ENCODE peak calls at places on chromosomes 7 and 10, in six cellular contexts. One of them, this sample, is unnamed.

GRCh38 chr10:3215336-3215860 is 42.8 kb upstream of the PITRM1 start:
- DNase-seq in transverse colon: no peak
- DNase-seq in K562: no peak
- DNase-seq in ovary: no peak
- DNase-seq in esophagus squamous epithelium: no peak
- DNase-seq in heart left ventricle: no peak
- DNase-seq in this sample: no peak

GRCh38 chr10:129628823-129629222 is 161.8 kb downstream of the MGMT start:
- DNase-seq in transverse colon: no peak
- DNase-seq in K562: no peak
- DNase-seq in ovary: no peak
- DNase-seq in esophagus squamous epithelium: no peak
- DNase-seq in heart left ventricle: no peak
- DNase-seq in this sample: no peak

GRCh38 chr7:65974876-65975275 is 7.1 kb downstream of the GUSB start:
- DNase-seq in transverse colon: no peak
- DNase-seq in K562: no peak
- DNase-seq in ovary: no peak
- DNase-seq in esophagus squamous epithelium: no peak
- DNase-seq in heart left ventricle: no peak
- DNase-seq in this sample: no peak

GRCh38 chr7:77425151-77426051 is 9.3 kb upstream of the GSAP start:
- DNase-seq in transverse colon: no peak
- DNase-seq in K562: no peak
- DNase-seq in ovary: no peak
- DNase-seq in esophagus squamous epithelium: no peak
- DNase-seq in heart left ventricle: no peak
- DNase-seq in this sample: no peak

GRCh38 chr10:598415-599170 is 90.9 kb downstream of the DIP2C start:
- DNase-seq in transverse colon: no peak
- DNase-seq in K562: no peak
- DNase-seq in ovary: no peak
- DNase-seq in esophagus squamous epithelium: no peak
- DNase-seq in heart left ventricle: no peak
- DNase-seq in this sample: no peak

GRCh38 chr10:29285624-29286051 is 3.2 kb upstream of the LYZL1 start:
- DNase-seq in transverse colon: no peak
- DNase-seq in K562: no peak
- DNase-seq in ovary: no peak
- DNase-seq in esophagus squamous epithelium: no peak
- DNase-seq in heart left ventricle: no peak
- DNase-seq in this sample: no peak

GRCh38 chr7:151372612-151373265 is 31.1 kb downstream of the NUB1 start:
- DNase-seq in transverse colon: peak; percentile 2
- DNase-seq in K562: no peak
- DNase-seq in ovary: peak; percentile 15
- DNase-seq in esophagus squamous epithelium: no peak
- DNase-seq in heart left ventricle: no peak
- DNase-seq in this sample: no peak

GRCh38 chr10:72090326-72090725 is 2.0 kb upstream of the SPOCK2 start:
- DNase-seq in transverse colon: no peak
- DNase-seq in K562: no peak
- DNase-seq in ovary: no peak
- DNase-seq in esophagus squamous epithelium: no peak
- DNase-seq in heart left ventricle: no peak
- DNase-seq in this sample: no peak

GRCh38 chr7:106462365-106462859 is 177.6 kb upstream of the NAMPT start:
- DNase-seq in transverse colon: no peak
- DNase-seq in K562: peak; percentile 59
- DNase-seq in ovary: no peak
- DNase-seq in esophagus squamous epithelium: no peak
- DNase-seq in heart left ventricle: no peak
- DNase-seq in this sample: no peak

GRCh38 chr7:54985405-54986360 is 33.1 kb upstream of the EGFR start:
- DNase-seq in transverse colon: no peak
- DNase-seq in K562: no peak
- DNase-seq in ovary: no peak
- DNase-seq in esophagus squamous epithelium: no peak
- DNase-seq in heart left ventricle: no peak
- DNase-seq in this sample: no peak

GRCh38 chr10:121088524-121088923 is 237.4 kb downstream of the WDR11 start:
- DNase-seq in transverse colon: peak; percentile 37
- DNase-seq in K562: no peak
- DNase-seq in ovary: peak; percentile 54
- DNase-seq in esophagus squamous epithelium: no peak
- DNase-seq in heart left ventricle: no peak
- DNase-seq in this sample: no peak

GRCh38 chr10:94850766-94851165 is 87.7 kb upstream of the CYP2C9 start:
- DNase-seq in transverse colon: no peak
- DNase-seq in K562: no peak
- DNase-seq in ovary: no peak
- DNase-seq in esophagus squamous epithelium: no peak
- DNase-seq in heart left ventricle: no peak
- DNase-seq in this sample: no peak

GRCh38 chr10:34723746-34724145 is 91.3 kb downstream of the PARD3 start:
- DNase-seq in transverse colon: peak; percentile 47
- DNase-seq in K562: no peak
- DNase-seq in ovary: no peak
- DNase-seq in esophagus squamous epithelium: no peak
- DNase-seq in heart left ventricle: peak; percentile 37
- DNase-seq in this sample: no peak

GRCh38 chr7:44348300-44348699 is 22.9 kb upstream of the CAMK2B start:
- DNase-seq in transverse colon: no peak
- DNase-seq in K562: peak; percentile 45
- DNase-seq in ovary: no peak
- DNase-seq in esophagus squamous epithelium: no peak
- DNase-seq in heart left ventricle: no peak
- DNase-seq in this sample: no peak

GRCh38 chr7:74575083-74575803 is 82.3 kb upstream of the GTF2I start:
- DNase-seq in transverse colon: peak; percentile 51
- DNase-seq in K562: peak; percentile 53
- DNase-seq in ovary: no peak
- DNase-seq in esophagus squamous epithelium: no peak
- DNase-seq in heart left ventricle: no peak
- DNase-seq in this sample: no peak

GRCh38 chr7:28002638-28003037 is 178.0 kb downstream of the JAZF1 start:
- DNase-seq in transverse colon: no peak
- DNase-seq in K562: peak; percentile 14
- DNase-seq in ovary: no peak
- DNase-seq in esophagus squamous epithelium: no peak
- DNase-seq in heart left ventricle: no peak
- DNase-seq in this sample: no peak

GRCh38 chr7:44073664-44074348 is 8.4 kb upstream of the PGAM2 start:
- DNase-seq in transverse colon: peak; percentile 91
- DNase-seq in K562: no peak
- DNase-seq in ovary: peak; percentile 54
- DNase-seq in esophagus squamous epithelium: peak; percentile 55
- DNase-seq in heart left ventricle: peak; percentile 91
- DNase-seq in this sample: no peak

GRCh38 chr7:155992538-155992937 is 180.3 kb upstream of the SHH start:
- DNase-seq in transverse colon: no peak
- DNase-seq in K562: no peak
- DNase-seq in ovary: no peak
- DNase-seq in esophagus squamous epithelium: no peak
- DNase-seq in heart left ventricle: no peak
- DNase-seq in this sample: no peak

GRCh38 chr10:120477006-120477722 is 20.1 kb downstream of the PLPP4 start:
- DNase-seq in transverse colon: no peak
- DNase-seq in K562: no peak
- DNase-seq in ovary: no peak
- DNase-seq in esophagus squamous epithelium: no peak
- DNase-seq in heart left ventricle: no peak
- DNase-seq in this sample: no peak

GRCh38 chr10:15476337-15476736 is 105.2 kb upstream of the FAM171A1 start:
- DNase-seq in transverse colon: peak; percentile 26
- DNase-seq in K562: no peak
- DNase-seq in ovary: no peak
- DNase-seq in esophagus squamous epithelium: no peak
- DNase-seq in heart left ventricle: no peak
- DNase-seq in this sample: no peak

GRCh38 chr10:7423521-7423920 is 12.7 kb upstream of the SFMBT2 start:
- DNase-seq in transverse colon: no peak
- DNase-seq in K562: no peak
- DNase-seq in ovary: no peak
- DNase-seq in esophagus squamous epithelium: no peak
- DNase-seq in heart left ventricle: no peak
- DNase-seq in this sample: no peak

GRCh38 chr7:104267701-104268368 is 60.0 kb upstream of the ORC5 start:
- DNase-seq in transverse colon: no peak
- DNase-seq in K562: no peak
- DNase-seq in ovary: no peak
- DNase-seq in esophagus squamous epithelium: no peak
- DNase-seq in heart left ventricle: no peak
- DNase-seq in this sample: no peak

GRCh38 chr7:128959296-128959695 is 21.6 kb downstream of the IRF5 start:
- DNase-seq in transverse colon: no peak
- DNase-seq in K562: no peak
- DNase-seq in ovary: no peak
- DNase-seq in esophagus squamous epithelium: no peak
- DNase-seq in heart left ventricle: no peak
- DNase-seq in this sample: no peak

DNA sequence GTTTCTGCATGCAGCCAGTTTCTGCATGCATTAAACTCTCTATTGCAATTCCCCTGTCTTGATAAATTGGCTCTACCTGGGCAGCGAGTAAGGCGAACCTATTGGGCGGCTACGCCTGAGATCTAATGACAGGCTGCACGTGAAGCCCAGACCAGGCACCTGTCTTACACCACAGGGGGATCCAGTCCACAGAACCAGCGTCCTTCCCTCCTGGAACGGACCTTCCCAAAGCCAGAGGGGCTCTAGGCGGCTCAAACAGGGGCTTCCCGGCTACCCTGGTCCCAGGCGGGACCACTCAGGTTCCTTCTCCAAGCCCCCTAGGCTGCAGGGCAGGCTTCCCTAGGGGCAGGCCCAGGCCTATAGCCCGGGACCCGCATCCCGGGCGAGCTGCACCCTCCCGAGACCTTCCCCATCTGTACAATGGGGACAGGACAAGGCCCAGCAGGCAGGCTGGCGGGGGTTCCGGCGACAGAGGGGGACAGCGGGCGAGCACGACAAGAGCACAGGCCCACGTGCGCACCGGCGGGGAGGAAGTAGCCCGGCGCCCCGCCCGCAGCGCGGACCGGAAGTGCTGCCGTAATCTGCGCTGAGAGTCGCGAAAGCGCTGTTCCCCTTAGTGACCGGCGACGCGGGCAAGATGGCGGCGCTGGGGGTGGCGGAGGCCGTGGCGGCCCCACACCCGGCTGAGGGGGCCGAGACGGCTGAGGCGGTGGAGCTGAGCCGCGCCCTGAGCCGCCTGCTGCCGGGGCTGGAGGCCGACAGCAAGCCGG is at the start of gene DNAAF5:
- DNase-seq in transverse colon: peak; percentile 89
- DNase-seq in K562: peak; percentile 91
- DNase-seq in ovary: peak; percentile 89
- DNase-seq in esophagus squamous epithelium: peak; percentile 31
- DNase-seq in heart left ventricle: peak; percentile 91
- DNase-seq in this sample: peak; percentile 88
- TF ChIP-seq POLR2A in transverse colon: no peak
- TF ChIP-seq POLR2A in K562: peak; percentile 79
- TF ChIP-seq POLR2A in ovary: no peak
- TF ChIP-seq POLR2A in esophagus squamous epithelium: no peak
- TF ChIP-seq POLR2A in heart left ventricle: peak; percentile 52
- TF ChIP-seq POLR2A in this sample: no peak

GRCh38 chr7:101217388-101218235 is at the start of the genes PLOD3 and ZNHIT1:
- DNase-seq in transverse colon: peak; percentile 98
- DNase-seq in K562: peak; percentile 99
- DNase-seq in ovary: peak; percentile 98
- DNase-seq in esophagus squamous epithelium: peak; percentile 88
- DNase-seq in heart left ventricle: peak; percentile 99
- DNase-seq in this sample: peak; percentile 98
- TF ChIP-seq POLR2A in transverse colon: peak; percentile 64
- TF ChIP-seq POLR2A in K562: peak; percentile 77
- TF ChIP-seq POLR2A in ovary: no peak
- TF ChIP-seq POLR2A in esophagus squamous epithelium: peak; percentile 12
- TF ChIP-seq POLR2A in heart left ventricle: peak; percentile 37
- TF ChIP-seq POLR2A in this sample: peak; percentile 3

GRCh38 chr7:100888988-100889760 is at the start of gene UFSP1:
- DNase-seq in transverse colon: no peak
- DNase-seq in K562: peak; percentile 51
- DNase-seq in ovary: no peak
- DNase-seq in esophagus squamous epithelium: no peak
- DNase-seq in heart left ventricle: no peak
- DNase-seq in this sample: no peak
- TF ChIP-seq POLR2A in transverse colon: no peak
- TF ChIP-seq POLR2A in K562: peak; percentile 84
- TF ChIP-seq POLR2A in ovary: no peak
- TF ChIP-seq POLR2A in esophagus squamous epithelium: no peak
- TF ChIP-seq POLR2A in heart left ventricle: no peak
- TF ChIP-seq POLR2A in this sample: no peak

DNA sequence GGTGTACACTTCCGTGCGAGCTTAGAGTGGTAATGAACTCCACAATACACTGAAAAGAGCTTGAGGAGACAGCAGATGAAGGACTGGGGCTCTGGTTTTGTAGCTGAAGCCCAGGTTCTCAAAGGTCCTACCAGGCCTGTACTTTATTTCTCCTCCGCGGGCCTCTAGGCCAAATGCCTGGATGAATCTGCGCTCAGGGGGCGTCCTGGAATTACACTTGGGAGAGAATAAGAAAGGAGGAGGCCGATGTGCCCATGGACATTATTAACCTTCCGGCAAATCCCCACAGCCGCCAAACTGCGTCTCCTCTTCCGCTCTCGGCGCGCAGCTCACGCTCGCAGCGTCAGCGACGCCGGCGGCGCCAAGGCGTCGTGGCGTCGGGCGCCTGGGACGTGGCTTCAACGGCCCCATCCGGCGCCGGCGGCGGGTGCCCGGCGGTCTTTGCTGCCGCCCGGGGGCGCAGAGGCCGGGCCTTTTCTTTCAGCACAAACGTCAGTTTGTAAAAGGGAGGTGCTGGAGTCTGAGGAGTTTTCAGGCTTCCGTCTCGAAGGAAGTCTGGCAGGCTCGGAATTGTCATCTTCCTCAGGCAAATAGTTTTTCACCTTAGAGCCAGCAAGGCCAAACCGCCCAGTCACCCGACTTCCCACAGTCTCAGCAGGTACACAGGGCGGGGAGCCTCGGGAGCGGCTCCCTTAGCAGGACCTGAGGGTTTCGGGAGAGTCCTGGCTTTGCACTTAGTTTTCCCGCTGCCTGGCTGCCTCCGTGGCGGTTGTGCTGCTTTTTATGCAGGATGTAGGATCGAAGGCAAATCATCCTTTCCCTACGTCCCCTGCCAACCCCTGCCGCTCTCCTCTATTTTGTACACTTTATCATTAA is at the start of gene CCDC7:
- DNase-seq in transverse colon: peak; percentile 88
- DNase-seq in K562: peak; percentile 83
- DNase-seq in ovary: peak; percentile 91
- DNase-seq in esophagus squamous epithelium: peak; percentile 22
- DNase-seq in heart left ventricle: peak; percentile 93
- DNase-seq in this sample: peak; percentile 89
- TF ChIP-seq POLR2A in transverse colon: peak; percentile 86
- TF ChIP-seq POLR2A in K562: peak; percentile 90
- TF ChIP-seq POLR2A in ovary: peak; percentile 28
- TF ChIP-seq POLR2A in esophagus squamous epithelium: no peak
- TF ChIP-seq POLR2A in heart left ventricle: peak; percentile 62
- TF ChIP-seq POLR2A in this sample: no peak

This sample was measured in vagina.